ENCODE peak calls at places on chromosome 4, in five cellular contexts. T is left lung, I is AG04449, G is heart right ventricle, F is astrocyte. W is an unnamed sample.

GRCh38 chr4:19399001-19399400 is 852.7 kb upstream of the SLIT2 start:
- DNase-seq in F (peak), I (no peak), T (no peak), G (no peak), W (no peak)

GRCh38 chr4:113471141-113471860 is 290.2 kb downstream of the CAMK2D start:
- DNase-seq in T (no peak), F (peak), I (no peak), G (no peak), W (no peak)

GRCh38 chr4:136002316-136002715 is 1530.0 kb downstream of the PCDH18 start:
- DNase-seq in F (no peak), I (no peak), T (no peak), G (no peak), W (no peak)

GRCh38 chr4:76977731-76978350 is 28.3 kb downstream of the SEPTIN11 start:
- DNase-seq in G (no peak), T (no peak), F (peak), I (no peak), W (no peak)

GRCh38 chr4:156638925-156639605 is 332.5 kb downstream of the PDGFC start:
- DNase-seq in G (no peak), F (peak), I (no peak), T (no peak), W (no peak)

GRCh38 chr4:22531226-22531625 is 15.4 kb upstream of the ADGRA3 start:
- DNase-seq in I (no peak), G (no peak), T (no peak), F (no peak), W (no peak)

GRCh38 chr4:40427138-40427537 is 92.0 kb downstream of the CHRNA9 start:
- DNase-seq in I (no peak), F (no peak), T (no peak), G (no peak), W (no peak)

GRCh38 chr4:146428298-146428697 is 93.4 kb downstream of the SLC10A7 start:
- DNase-seq in G (no peak), F (no peak), T (no peak), I (no peak), W (no peak)

GRCh38 chr4:5409980-5410618 is 298.3 kb downstream of the EVC2 start:
- DNase-seq in I (no peak), G (no peak), T (no peak), F (no peak), W (no peak)

GRCh38 chr4:114941522-114941921 is 171.9 kb downstream of the NDST4 start:
- DNase-seq in G (no peak), T (no peak), I (no peak), F (no peak), W (no peak)

GRCh38 chr4:8269535-8270417 is at the start of gene HTRA3:
- DNase-seq in I (no peak), G (peak), F (no peak), T (no peak), W (peak)

GRCh38 chr4:6464842-6465588 is 7.4 kb downstream of the PPP2R2C start:
- DNase-seq in I (no peak), F (no peak), T (no peak), G (no peak), W (no peak)

GRCh38 chr4:112523764-112524505 is 8.0 kb upstream of the NEUROG2 start:
- DNase-seq in G (peak), I (no peak), T (peak), F (no peak), W (peak)

GRCh38 chr4:173399016-173399415 is at the start of gene SCRG1:
- DNase-seq in I (no peak), G (no peak), T (no peak), F (no peak), W (no peak)

GRCh38 chr4:38647096-38647819 is 16.7 kb upstream of the KLF3 start:
- DNase-seq in F (no peak), I (no peak), T (no peak), G (no peak), W (no peak)

GRCh38 chr4:110184124-110184790 is 14.2 kb downstream of the ELOVL6 start:
- DNase-seq in F (peak), T (no peak), G (no peak), I (no peak), W (no peak)

GRCh38 chr4:26139310-26139924 is 181.4 kb upstream of the RBPJ start:
- DNase-seq in G (no peak), I (no peak), F (no peak), T (no peak), W (no peak)

GRCh38 chr4:144384428-144384827 is 243.9 kb upstream of the GYPA start:
- DNase-seq in I (no peak), T (no peak), G (no peak), F (no peak), W (no peak)

GRCh38 chr4:128386761-128387599 is 99.4 kb upstream of the PGRMC2 start:
- DNase-seq in G (peak), F (peak), T (peak), I (peak), W (peak)

GRCh38 chr4:128384091-128384520 is 96.5 kb upstream of the PGRMC2 start:
- DNase-seq in G (no peak), T (no peak), F (peak), I (peak), W (no peak)

GRCh38 chr4:128385199-128385598 is 97.6 kb upstream of the PGRMC2 start:
- DNase-seq in F (peak), G (no peak), I (no peak), T (no peak), W (no peak)

GRCh38 chr4:128385683-128386304 is 98.2 kb upstream of the PGRMC2 start:
- DNase-seq in T (no peak), I (no peak), F (peak), G (no peak), W (no peak)

GRCh38 chr4:128384765-128385164 is 97.2 kb upstream of the PGRMC2 start:
- DNase-seq in T (no peak), F (no peak), I (no peak), G (no peak), W (no peak)
- H3K4me3 ChIP-seq in T (no peak), F (no peak), I (no peak), G (no peak), W (no peak)

GRCh38 chr4:178296669-178297068 is 854.4 kb upstream of the AGA start:
- DNase-seq in G (no peak), T (no peak), I (no peak), F (no peak), W (no peak)
- H3K4me3 ChIP-seq in G (no peak), T (no peak), I (no peak), F (no peak), W (no peak)

GRCh38 chr4:75919914-75920313 is 17.7 kb upstream of the PPEF2 start:
- DNase-seq in G (no peak), T (no peak), F (peak), I (no peak), W (no peak)

GRCh38 chr4:75912968-75913367 is 10.7 kb upstream of the PPEF2 start:
- DNase-seq in G (no peak), F (no peak), T (no peak), I (no peak), W (no peak)

GRCh38 chr4:75921910-75922309 is 18.9 kb downstream of the NAAA start:
- DNase-seq in I (no peak), T (no peak), F (no peak), G (no peak), W (no peak)

GRCh38 chr4:75920327-75920726 is 18.1 kb upstream of the PPEF2 start:
- DNase-seq in F (no peak), I (no peak), G (no peak), T (no peak), W (no peak)

DNA sequence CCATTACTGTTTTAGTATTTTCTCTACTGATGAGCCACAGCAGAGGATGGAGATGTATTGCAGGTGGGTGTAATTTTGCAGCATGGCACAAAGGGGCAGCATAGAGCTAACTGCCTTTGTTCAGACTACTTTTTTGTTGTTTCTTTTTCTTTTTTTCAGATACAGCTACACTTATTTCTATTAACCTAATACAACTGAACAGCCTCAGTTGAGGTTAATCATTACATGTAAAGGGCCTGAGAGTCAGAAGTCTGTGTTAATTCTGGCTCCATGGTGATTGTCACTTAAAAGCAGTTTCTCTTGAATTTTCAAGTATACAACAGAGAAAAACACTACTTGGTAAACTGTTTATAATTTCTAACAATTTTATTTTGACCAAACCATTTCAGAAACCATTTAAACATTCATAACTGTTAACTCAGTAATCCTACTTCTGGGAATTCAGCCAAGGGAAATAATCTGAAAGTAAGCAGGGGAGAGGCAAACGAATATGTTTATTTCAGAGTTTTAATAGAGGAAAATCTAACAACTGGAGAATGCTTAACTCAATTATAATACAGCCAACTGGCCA is 13.9 kb upstream of the PPEF2 start:
- DNase-seq in G (no peak), T (no peak), F (peak), I (peak), W (no peak)
- H3K4me3 ChIP-seq in G (no peak), T (no peak), F (no peak), I (no peak), W (peak)

GRCh38 chr4:122827899-122828601 is 1.4 kb downstream of the FGF2 start:
- DNase-seq in T (no peak), G (no peak), I (no peak), F (peak), W (no peak)
- H3K4me3 ChIP-seq in T (peak), G (peak), I (peak), F (peak), W (peak)

GRCh38 chr4:107655289-107655688 is 64.7 kb downstream of the PAPSS1 start:
- DNase-seq in F (no peak), I (no peak), G (no peak), T (no peak), W (no peak)
- H3K4me3 ChIP-seq in F (no peak), I (no peak), G (no peak), T (no peak), W (no peak)

GRCh38 chr4:158168606-158169005 is 4.2 kb downstream of the GASK1B start:
- DNase-seq in T (no peak), I (no peak), F (no peak), G (no peak), W (no peak)
- H3K4me3 ChIP-seq in T (no peak), I (no peak), F (no peak), G (peak), W (peak)

GRCh38 chr4:183610613-183611012 is 48.4 kb downstream of the RWDD4 start:
- DNase-seq in T (no peak), F (no peak), I (no peak), G (no peak), W (no peak)
- H3K4me3 ChIP-seq in T (no peak), F (no peak), I (no peak), G (no peak), W (no peak)

GRCh38 chr4:188396037-188396436 is 256.8 kb downstream of the TRIML1 start:
- DNase-seq in I (no peak), F (no peak), G (no peak), T (no peak), W (no peak)
- H3K4me3 ChIP-seq in I (no peak), F (no peak), G (no peak), T (no peak), W (no peak)